ENCODE peak calls at places on chromosomes 4 and X, in nine cellular contexts. One of them, this sample, is unnamed.

GRCh38 chrX:23662187-23662586 is 5.1 kb upstream of the PRDX4 start:
- DNase-seq in GDM1: no peak
- DNase-seq in T-helper 2 cell: no peak
- DNase-seq in omental fat pad: no peak
- DNase-seq in effector memory CD4-positive, alpha-beta T cell: no peak
- DNase-seq in AG09319: no peak
- DNase-seq in ACHN: no peak
- DNase-seq in upper lobe of right lung: no peak
- DNase-seq in nucleus accumbens: no peak
- DNase-seq in this sample: no peak

GRCh38 chr4:244471-244870 is 60.8 kb downstream of the ZNF732 start:
- DNase-seq in GDM1: peak
- DNase-seq in T-helper 2 cell: peak
- DNase-seq in AG09319: no peak
- DNase-seq in effector memory CD4-positive, alpha-beta T cell: peak
- DNase-seq in ACHN: peak
- DNase-seq in upper lobe of right lung: no peak
- DNase-seq in nucleus accumbens: peak
- DNase-seq in omental fat pad: no peak
- DNase-seq in this sample: peak

GRCh38 chrX:155745792-155746191 is 133.0 kb upstream of the TMLHE start:
- DNase-seq in nucleus accumbens: no peak
- DNase-seq in GDM1: no peak
- DNase-seq in ACHN: no peak
- DNase-seq in T-helper 2 cell: no peak
- DNase-seq in AG09319: no peak
- DNase-seq in upper lobe of right lung: no peak
- DNase-seq in omental fat pad: no peak
- DNase-seq in effector memory CD4-positive, alpha-beta T cell: no peak
- DNase-seq in this sample: peak

GRCh38 chr4:1404573-1405248 is 1.5 kb downstream of the NKX1-1 start:
- DNase-seq in upper lobe of right lung: peak
- DNase-seq in T-helper 2 cell: no peak
- DNase-seq in AG09319: no peak
- DNase-seq in nucleus accumbens: no peak
- DNase-seq in omental fat pad: no peak
- DNase-seq in ACHN: no peak
- DNase-seq in GDM1: no peak
- DNase-seq in effector memory CD4-positive, alpha-beta T cell: no peak
- DNase-seq in this sample: peak

GRCh38 chr4:33316033-33316432 is 2595.9 kb downstream of the PCDH7 start:
- DNase-seq in ACHN: no peak
- DNase-seq in effector memory CD4-positive, alpha-beta T cell: no peak
- DNase-seq in GDM1: no peak
- DNase-seq in AG09319: no peak
- DNase-seq in omental fat pad: no peak
- DNase-seq in upper lobe of right lung: no peak
- DNase-seq in T-helper 2 cell: no peak
- DNase-seq in nucleus accumbens: no peak
- DNase-seq in this sample: no peak

GRCh38 chrX:119983494-119983893 is 39.9 kb upstream of the NKAP start:
- DNase-seq in GDM1: no peak
- DNase-seq in T-helper 2 cell: no peak
- DNase-seq in omental fat pad: no peak
- DNase-seq in ACHN: no peak
- DNase-seq in AG09319: no peak
- DNase-seq in nucleus accumbens: no peak
- DNase-seq in upper lobe of right lung: no peak
- DNase-seq in effector memory CD4-positive, alpha-beta T cell: no peak
- DNase-seq in this sample: no peak

GRCh38 chrX:109926743-109927662 is 75.9 kb upstream of the TMEM164 start:
- DNase-seq in omental fat pad: no peak
- DNase-seq in T-helper 2 cell: no peak
- DNase-seq in upper lobe of right lung: no peak
- DNase-seq in effector memory CD4-positive, alpha-beta T cell: no peak
- DNase-seq in ACHN: no peak
- DNase-seq in AG09319: no peak
- DNase-seq in GDM1: no peak
- DNase-seq in nucleus accumbens: no peak
- DNase-seq in this sample: no peak

GRCh38 chrX:34140816-34141215 is 8.7 kb upstream of the FAM47A start:
- DNase-seq in AG09319: no peak
- DNase-seq in T-helper 2 cell: no peak
- DNase-seq in omental fat pad: no peak
- DNase-seq in nucleus accumbens: no peak
- DNase-seq in GDM1: no peak
- DNase-seq in effector memory CD4-positive, alpha-beta T cell: no peak
- DNase-seq in upper lobe of right lung: no peak
- DNase-seq in ACHN: no peak
- DNase-seq in this sample: no peak

GRCh38 chr4:184815046-184815877 is 10.5 kb downstream of the ACSL1 start:
- DNase-seq in effector memory CD4-positive, alpha-beta T cell: no peak
- DNase-seq in upper lobe of right lung: peak
- DNase-seq in AG09319: no peak
- DNase-seq in ACHN: peak
- DNase-seq in GDM1: no peak
- DNase-seq in omental fat pad: no peak
- DNase-seq in T-helper 2 cell: no peak
- DNase-seq in nucleus accumbens: peak
- DNase-seq in this sample: peak

GRCh38 chrX:63855896-63856295 is 70.9 kb upstream of the ARHGEF9 start:
- DNase-seq in nucleus accumbens: no peak
- DNase-seq in AG09319: no peak
- DNase-seq in ACHN: no peak
- DNase-seq in omental fat pad: no peak
- DNase-seq in T-helper 2 cell: no peak
- DNase-seq in upper lobe of right lung: no peak
- DNase-seq in GDM1: no peak
- DNase-seq in effector memory CD4-positive, alpha-beta T cell: no peak
- DNase-seq in this sample: no peak

GRCh38 chr4:985123-985830 is 1.6 kb upstream of the IDUA start:
- DNase-seq in effector memory CD4-positive, alpha-beta T cell: peak
- DNase-seq in omental fat pad: no peak
- DNase-seq in GDM1: no peak
- DNase-seq in upper lobe of right lung: peak
- DNase-seq in ACHN: no peak
- DNase-seq in T-helper 2 cell: peak
- DNase-seq in nucleus accumbens: no peak
- DNase-seq in AG09319: no peak
- DNase-seq in this sample: peak

GRCh38 chrX:42920752-42921151 is 142.8 kb upstream of the PPP1R2C start:
- DNase-seq in T-helper 2 cell: no peak
- DNase-seq in GDM1: no peak
- DNase-seq in effector memory CD4-positive, alpha-beta T cell: no peak
- DNase-seq in upper lobe of right lung: no peak
- DNase-seq in omental fat pad: no peak
- DNase-seq in nucleus accumbens: no peak
- DNase-seq in AG09319: no peak
- DNase-seq in ACHN: no peak
- DNase-seq in this sample: no peak

GRCh38 chrX:3788494-3789233 is 75.2 kb upstream of the PRKX start:
- DNase-seq in GDM1: no peak
- DNase-seq in upper lobe of right lung: no peak
- DNase-seq in ACHN: no peak
- DNase-seq in nucleus accumbens: no peak
- DNase-seq in effector memory CD4-positive, alpha-beta T cell: no peak
- DNase-seq in omental fat pad: no peak
- DNase-seq in AG09319: no peak
- DNase-seq in T-helper 2 cell: no peak
- DNase-seq in this sample: no peak

GRCh38 chr4:45078201-45078600 is 351.8 kb upstream of the GNPDA2 start:
- DNase-seq in omental fat pad: no peak
- DNase-seq in T-helper 2 cell: no peak
- DNase-seq in upper lobe of right lung: no peak
- DNase-seq in effector memory CD4-positive, alpha-beta T cell: no peak
- DNase-seq in nucleus accumbens: no peak
- DNase-seq in GDM1: no peak
- DNase-seq in AG09319: no peak
- DNase-seq in ACHN: no peak
- DNase-seq in this sample: no peak

GRCh38 chr4:76476606-76477005 is 41.6 kb downstream of the SHROOM3 start:
- DNase-seq in omental fat pad: no peak
- DNase-seq in T-helper 2 cell: no peak
- DNase-seq in ACHN: no peak
- DNase-seq in upper lobe of right lung: no peak
- DNase-seq in GDM1: no peak
- DNase-seq in nucleus accumbens: no peak
- DNase-seq in effector memory CD4-positive, alpha-beta T cell: no peak
- DNase-seq in AG09319: no peak
- DNase-seq in this sample: no peak

GRCh38 chrX:132216806-132217202 is 2.4 kb downstream of the RAP2C start:
- DNase-seq in AG09319: no peak
- DNase-seq in GDM1: no peak
- DNase-seq in upper lobe of right lung: no peak
- DNase-seq in effector memory CD4-positive, alpha-beta T cell: peak
- DNase-seq in T-helper 2 cell: no peak
- DNase-seq in ACHN: peak
- DNase-seq in omental fat pad: no peak
- DNase-seq in nucleus accumbens: no peak
- DNase-seq in this sample: no peak

GRCh38 chrX:72620550-72621145 is 48.0 kb upstream of the HDAC8 start:
- DNase-seq in omental fat pad: no peak
- DNase-seq in AG09319: peak
- DNase-seq in T-helper 2 cell: peak
- DNase-seq in effector memory CD4-positive, alpha-beta T cell: no peak
- DNase-seq in ACHN: peak
- DNase-seq in nucleus accumbens: no peak
- DNase-seq in upper lobe of right lung: no peak
- DNase-seq in GDM1: no peak
- DNase-seq in this sample: peak

GRCh38 chr4:87392183-87392582 is 1.2 kb upstream of the HSD17B11 start:
- DNase-seq in GDM1: no peak
- DNase-seq in upper lobe of right lung: no peak
- DNase-seq in AG09319: no peak
- DNase-seq in T-helper 2 cell: no peak
- DNase-seq in omental fat pad: no peak
- DNase-seq in ACHN: no peak
- DNase-seq in effector memory CD4-positive, alpha-beta T cell: no peak
- DNase-seq in nucleus accumbens: no peak
- DNase-seq in this sample: no peak

GRCh38 chr4:112210777-112211176 is 20.8 kb upstream of the AP1AR start:
- DNase-seq in GDM1: no peak
- DNase-seq in AG09319: no peak
- DNase-seq in ACHN: no peak
- DNase-seq in upper lobe of right lung: no peak
- DNase-seq in nucleus accumbens: no peak
- DNase-seq in effector memory CD4-positive, alpha-beta T cell: no peak
- DNase-seq in T-helper 2 cell: no peak
- DNase-seq in omental fat pad: no peak
- DNase-seq in this sample: no peak

GRCh38 chrX:40092808-40093435 is 4.8 kb downstream of the BCOR start:
- DNase-seq in AG09319: no peak
- DNase-seq in GDM1: no peak
- DNase-seq in T-helper 2 cell: no peak
- DNase-seq in nucleus accumbens: no peak
- DNase-seq in upper lobe of right lung: no peak
- DNase-seq in ACHN: no peak
- DNase-seq in effector memory CD4-positive, alpha-beta T cell: no peak
- DNase-seq in omental fat pad: no peak
- DNase-seq in this sample: no peak

GRCh38 chr4:8269535-8270417 is at the start of gene HTRA3:
- DNase-seq in upper lobe of right lung: no peak
- DNase-seq in AG09319: no peak
- DNase-seq in GDM1: peak
- DNase-seq in omental fat pad: no peak
- DNase-seq in T-helper 2 cell: no peak
- DNase-seq in ACHN: no peak
- DNase-seq in effector memory CD4-positive, alpha-beta T cell: no peak
- DNase-seq in nucleus accumbens: no peak
- DNase-seq in this sample: peak

GRCh38 chrX:9816094-9816700 is 30.0 kb downstream of the SHROOM2 start:
- DNase-seq in upper lobe of right lung: no peak
- DNase-seq in T-helper 2 cell: no peak
- DNase-seq in ACHN: no peak
- DNase-seq in AG09319: no peak
- DNase-seq in effector memory CD4-positive, alpha-beta T cell: no peak
- DNase-seq in omental fat pad: no peak
- DNase-seq in nucleus accumbens: no peak
- DNase-seq in GDM1: no peak
- DNase-seq in this sample: no peak

GRCh38 chr4:128859887-128860774 is 50.6 kb downstream of the JADE1 start:
- DNase-seq in nucleus accumbens: no peak
- DNase-seq in T-helper 2 cell: no peak
- DNase-seq in ACHN: no peak
- DNase-seq in omental fat pad: no peak
- DNase-seq in AG09319: peak
- DNase-seq in effector memory CD4-positive, alpha-beta T cell: no peak
- DNase-seq in upper lobe of right lung: no peak
- DNase-seq in GDM1: no peak
- DNase-seq in this sample: no peak

GRCh38 chr4:16695896-16696295 is 202.5 kb downstream of the LDB2 start:
- DNase-seq in nucleus accumbens: no peak
- DNase-seq in GDM1: no peak
- DNase-seq in omental fat pad: no peak
- DNase-seq in AG09319: no peak
- DNase-seq in T-helper 2 cell: no peak
- DNase-seq in ACHN: no peak
- DNase-seq in effector memory CD4-positive, alpha-beta T cell: no peak
- DNase-seq in upper lobe of right lung: no peak
- DNase-seq in this sample: no peak

GRCh38 chrX:101450052-101450451 is 35.2 kb upstream of the ARMCX4 start:
- DNase-seq in effector memory CD4-positive, alpha-beta T cell: no peak
- DNase-seq in upper lobe of right lung: no peak
- DNase-seq in ACHN: no peak
- DNase-seq in GDM1: no peak
- DNase-seq in omental fat pad: no peak
- DNase-seq in nucleus accumbens: no peak
- DNase-seq in AG09319: no peak
- DNase-seq in T-helper 2 cell: no peak
- DNase-seq in this sample: no peak

GRCh38 chr4:39682133-39682532 is 15.8 kb upstream of the UBE2K start:
- DNase-seq in omental fat pad: no peak
- DNase-seq in effector memory CD4-positive, alpha-beta T cell: no peak
- DNase-seq in GDM1: no peak
- DNase-seq in AG09319: no peak
- DNase-seq in upper lobe of right lung: no peak
- DNase-seq in T-helper 2 cell: no peak
- DNase-seq in ACHN: no peak
- DNase-seq in nucleus accumbens: no peak
- DNase-seq in this sample: no peak

GRCh38 chr4:8285143-8285975 is 15.8 kb downstream of the HTRA3 start:
- DNase-seq in AG09319: no peak
- DNase-seq in GDM1: no peak
- DNase-seq in ACHN: no peak
- DNase-seq in T-helper 2 cell: no peak
- DNase-seq in nucleus accumbens: no peak
- DNase-seq in upper lobe of right lung: no peak
- DNase-seq in effector memory CD4-positive, alpha-beta T cell: no peak
- DNase-seq in omental fat pad: no peak
- DNase-seq in this sample: no peak

GRCh38 chrX:793216-793770 is 162.7 kb downstream of the SHOX start:
- DNase-seq in T-helper 2 cell: no peak
- DNase-seq in ACHN: no peak
- DNase-seq in upper lobe of right lung: no peak
- DNase-seq in GDM1: no peak
- DNase-seq in nucleus accumbens: no peak
- DNase-seq in omental fat pad: no peak
- DNase-seq in AG09319: no peak
- DNase-seq in effector memory CD4-positive, alpha-beta T cell: no peak
- DNase-seq in this sample: no peak

GRCh38 chr4:105147226-105148151 is 813 bp downstream of the TET2 start:
- DNase-seq in effector memory CD4-positive, alpha-beta T cell: no peak
- DNase-seq in omental fat pad: no peak
- DNase-seq in nucleus accumbens: peak
- DNase-seq in T-helper 2 cell: peak
- DNase-seq in GDM1: peak
- DNase-seq in ACHN: peak
- DNase-seq in AG09319: no peak
- DNase-seq in upper lobe of right lung: no peak
- DNase-seq in this sample: no peak

GRCh38 chr4:7676376-7676775 is 241.6 kb upstream of the PSAPL1 start:
- DNase-seq in AG09319: no peak
- DNase-seq in GDM1: no peak
- DNase-seq in ACHN: no peak
- DNase-seq in nucleus accumbens: no peak
- DNase-seq in omental fat pad: no peak
- DNase-seq in upper lobe of right lung: no peak
- DNase-seq in T-helper 2 cell: no peak
- DNase-seq in effector memory CD4-positive, alpha-beta T cell: no peak
- DNase-seq in this sample: no peak

GRCh38 chr4:25799522-25799921 is 63.3 kb downstream of the SEL1L3 start:
- DNase-seq in T-helper 2 cell: no peak
- DNase-seq in GDM1: no peak
- DNase-seq in upper lobe of right lung: no peak
- DNase-seq in AG09319: no peak
- DNase-seq in omental fat pad: no peak
- DNase-seq in nucleus accumbens: no peak
- DNase-seq in effector memory CD4-positive, alpha-beta T cell: no peak
- DNase-seq in ACHN: no peak
- DNase-seq in this sample: no peak